ENCODE peak calls at places on chromosome 5, in seven cellular contexts. E, R, O, Z, U, P and F are unnamed samples.

GRCh38 chr5:30839956-30840355 is 353.5 kb upstream of the CDH6 start:
- DNase-seq in Z (no peak), P (no peak), E (no peak), R (no peak), O (no peak), U (no peak), F (no peak)

GRCh38 chr5:69493235-69493925 is 790 bp downstream of the OCLN start:
- DNase-seq in O (no peak), Z (no peak), E (peak), R (no peak), P (no peak), U (no peak), F (no peak)

GRCh38 chr5:74074111-74074510 is 448.1 kb downstream of the ARHGEF28 start:
- DNase-seq in Z (no peak), U (no peak), E (no peak), P (no peak), O (no peak), R (no peak), F (no peak)

GRCh38 chr5:175059687-175060194 is 335.4 kb downstream of the MSX2 start:
- DNase-seq in E (peak), R (peak), O (no peak), Z (peak), U (peak), P (peak), F (no peak)

GRCh38 chr5:119368238-119368630 is 12.4 kb downstream of the TNFAIP8 start:
- DNase-seq in Z (no peak), O (peak), P (no peak), U (no peak), E (no peak), R (no peak), F (no peak)

GRCh38 chr5:51651889-51652288 is 268.6 kb downstream of the ISL1 start:
- DNase-seq in E (no peak), R (no peak), O (no peak), U (no peak), Z (no peak), P (no peak), F (no peak)

GRCh38 chr5:95686661-95687060 is 3.9 kb upstream of the SPATA9 start:
- DNase-seq in O (no peak), E (no peak), R (no peak), P (no peak), U (no peak), Z (peak), F (no peak)

GRCh38 chr5:1335540-1336095 is 9.3 kb downstream of the CLPTM1L start:
- DNase-seq in O (no peak), U (no peak), R (no peak), P (no peak), E (no peak), Z (no peak), F (no peak)

GRCh38 chr5:115599924-115600323 is 2.4 kb downstream of the TICAM2 start:
- DNase-seq in O (no peak), P (no peak), Z (no peak), R (no peak), E (no peak), U (no peak), F (no peak)

GRCh38 chr5:27652505-27652904 is 614.1 kb upstream of the CDH9 start:
- DNase-seq in U (peak), P (peak), Z (no peak), R (no peak), E (no peak), O (no peak), F (no peak)

GRCh38 chr5:1068204-1068894 is 43.5 kb downstream of the SLC12A7 start:
- DNase-seq in O (no peak), P (no peak), R (no peak), Z (no peak), E (no peak), U (no peak), F (peak)

GRCh38 chr5:135236187-135236835 is 162.7 kb downstream of the MACROH2A1 start:
- DNase-seq in E (no peak), O (no peak), P (no peak), U (no peak), R (no peak), Z (no peak), F (no peak)

GRCh38 chr5:115735108-115735998 is 81.1 kb downstream of the CDO1 start:
- DNase-seq in P (no peak), O (no peak), E (no peak), Z (no peak), U (no peak), R (no peak), F (no peak)

GRCh38 chr5:160252916-160253315 is 23.6 kb downstream of the FABP6 start:
- DNase-seq in E (no peak), U (no peak), R (no peak), O (no peak), P (no peak), Z (no peak), F (no peak)

GRCh38 chr5:140169410-140169809 is 5.6 kb upstream of the CYSTM1 start:
- DNase-seq in O (no peak), P (no peak), R (no peak), Z (no peak), U (no peak), E (no peak), F (peak)

GRCh38 chr5:68074048-68074632 is 141.4 kb upstream of the PIK3R1 start:
- DNase-seq in E (no peak), U (no peak), Z (no peak), P (no peak), R (no peak), O (no peak), F (no peak)

GRCh38 chr5:147427784-147428401 is 82.0 kb downstream of the DPYSL3 start:
- DNase-seq in U (no peak), E (no peak), R (no peak), Z (peak), O (no peak), P (no peak), F (no peak)

GRCh38 chr5:181207214-181207959 is 2.4 kb upstream of the TRIM7 start:
- DNase-seq in O (no peak), E (peak), U (peak), P (no peak), Z (peak), R (peak), F (peak)

GRCh38 chr5:125657936-125658335 is 765.3 kb upstream of the GRAMD2B start:
- DNase-seq in P (no peak), Z (no peak), E (no peak), O (no peak), R (no peak), U (no peak), F (no peak)

GRCh38 chr5:156367602-156368001 is 40.6 kb downstream of the SGCD start:
- DNase-seq in U (peak), O (no peak), P (no peak), R (no peak), Z (peak), E (no peak), F (no peak)

GRCh38 chr5:175547810-175548209 is 69.5 kb downstream of the SFXN1 start:
- DNase-seq in U (no peak), R (no peak), P (no peak), Z (no peak), E (no peak), O (no peak), F (no peak)

GRCh38 chr5:37047947-37048346 is 171.4 kb downstream of the NIPBL start:
- DNase-seq in P (no peak), E (no peak), R (no peak), Z (no peak), U (no peak), O (no peak), F (peak)

GRCh38 chr5:68169898-68170297 is 45.7 kb upstream of the PIK3R1 start:
- DNase-seq in P (no peak), O (no peak), R (no peak), Z (no peak), U (no peak), E (no peak), F (no peak)

GRCh38 chr5:43313854-43314457 is 744 bp upstream of the HMGCS1 start:
- DNase-seq in R (no peak), U (no peak), Z (no peak), E (no peak), O (no peak), P (no peak), F (peak)

GRCh38 chr5:172223901-172224873 is 30.2 kb downstream of the EFCAB9 start:
- DNase-seq in Z (no peak), E (no peak), P (no peak), O (peak), U (no peak), R (no peak), F (no peak)

GRCh38 chr5:181241393-181241975 is 2.2 kb downstream of the RACK1 start:
- DNase-seq in U (peak), E (no peak), P (no peak), R (no peak), Z (peak), O (no peak), F (no peak)

GRCh38 chr5:172453986-172454354 is 355 bp downstream of the SH3PXD2B start:
- DNase-seq in Z (no peak), P (no peak), O (no peak), E (no peak), U (no peak), R (no peak), F (no peak)

GRCh38 chr5:1763548-1763911 is 36.1 kb downstream of the MRPL36 start:
- DNase-seq in Z (peak), E (peak), O (no peak), U (peak), P (no peak), R (peak), F (peak)

GRCh38 chr5:95035891-95036675 is 248.8 kb downstream of the MCTP1 start:
- DNase-seq in E (no peak), Z (no peak), R (no peak), P (no peak), U (no peak), O (no peak), F (no peak)

GRCh38 chr5:95861221-95861857 is 38.8 kb upstream of the GLRX start:
- DNase-seq in O (no peak), U (peak), R (peak), E (peak), Z (peak), P (no peak), F (no peak)

GRCh38 chr5:37810311-37810710 is 29.5 kb downstream of the GDNF start:
- DNase-seq in O (no peak), E (no peak), P (no peak), U (no peak), R (no peak), Z (peak), F (no peak)

GRCh38 chr5:175840050-175840841 is 31.1 kb upstream of the CPLX2 start:
- DNase-seq in U (peak), R (no peak), E (no peak), P (no peak), O (no peak), Z (peak), F (peak)

GRCh38 chr5:117161718-117162386 is 587.2 kb upstream of the SEMA6A start:
- DNase-seq in E (no peak), Z (no peak), O (no peak), R (no peak), U (no peak), P (no peak), F (no peak)

GRCh38 chr5:132001647-132002561 is 9.6 kb downstream of the ACSL6 start:
- DNase-seq in E (no peak), U (peak), R (peak), P (no peak), O (no peak), Z (peak), F (no peak)

GRCh38 chr5:76831108-76831447 is 12.2 kb downstream of the F2RL1 start:
- DNase-seq in P (no peak), R (no peak), U (no peak), O (peak), E (no peak), Z (peak), F (no peak)

GRCh38 chr5:106730506-106730905 is 940.2 kb downstream of the EFNA5 start:
- DNase-seq in E (no peak), Z (no peak), P (no peak), U (no peak), R (no peak), O (no peak), F (no peak)
- TF ChIP-seq CEBPB in E (no peak), Z (no peak), P (no peak), U (no peak), R (no peak), O (no peak), F (no peak)

GRCh38 chr5:179154991-179155955 is 95.1 kb downstream of the ZNF354C start:
- DNase-seq in O (no peak), P (no peak), R (no peak), E (no peak), U (no peak), Z (no peak), F (no peak)
- TF ChIP-seq CEBPB in O (no peak), P (no peak), R (no peak), E (no peak), U (no peak), Z (no peak), F (no peak)

GRCh38 chr5:54845567-54845941 is 139.8 kb downstream of the ESM1 start:
- DNase-seq in E (no peak), Z (peak), O (no peak), R (no peak), U (no peak), P (no peak), F (peak)

GRCh38 chr5:54841481-54841880 is 143.9 kb downstream of the ESM1 start:
- DNase-seq in U (no peak), E (no peak), R (no peak), P (no peak), O (no peak), Z (no peak), F (no peak)

DNA sequence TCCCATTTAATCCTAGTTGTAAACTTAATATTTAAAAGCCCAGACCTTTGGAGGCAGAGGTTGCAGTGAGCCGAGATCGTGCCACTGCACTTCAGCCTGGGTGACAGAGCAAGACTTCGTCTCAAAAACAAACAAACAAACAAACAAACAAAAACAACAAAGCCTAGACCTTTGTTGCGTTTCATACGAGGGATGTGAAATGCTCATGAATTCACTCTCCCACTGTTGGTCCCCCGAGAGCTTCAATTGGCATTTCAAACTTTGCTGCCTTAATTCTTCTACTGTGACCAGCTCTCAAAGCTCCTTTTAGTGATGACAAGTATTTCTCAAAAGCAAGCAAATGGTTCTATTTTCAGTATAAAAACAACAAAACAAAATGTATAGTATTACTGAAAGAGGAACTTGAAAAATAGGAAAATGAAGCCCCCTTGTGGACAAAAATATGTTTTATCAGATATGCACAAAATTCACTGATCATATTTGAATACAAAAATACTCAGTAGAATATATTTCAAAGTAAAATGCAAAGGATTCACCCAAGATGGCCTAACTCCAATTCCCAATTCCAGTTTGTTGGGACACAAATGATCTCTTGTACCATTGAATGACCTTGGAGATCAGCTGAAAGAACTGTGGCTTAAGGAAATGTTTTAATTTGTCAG is 140.4 kb downstream of the ESM1 start:
- DNase-seq in P (no peak), Z (peak), O (peak), R (peak), U (peak), E (no peak), F (no peak)
- TF ChIP-seq CEBPB in P (no peak), Z (no peak), O (no peak), R (no peak), U (no peak), E (no peak), F (no peak)

GRCh38 chr5:142578161-142578830 is 107.6 kb downstream of the FGF1 start:
- DNase-seq in Z (no peak), U (no peak), E (no peak), O (no peak), R (no peak), P (no peak), F (no peak)
- TF ChIP-seq CEBPB in Z (no peak), U (no peak), E (no peak), O (no peak), R (no peak), P (no peak), F (no peak)